ENCODE peak calls at places on chromosomes 3 and 15, in five cellular contexts. One of them, this sample, is unnamed.
A peak's percentile ranks its signal among the peaks of the same experiment; 100 is the strongest.

GRCh38 chr3:129937717-129938116 is 36.8 kb upstream of the TRH start:
- DNase-seq in IMR-90: no peak
- DNase-seq in mesendoderm: peak; percentile 43
- DNase-seq in mesenchymal stem cell: no peak
- DNase-seq in H1: peak; percentile 52
- DNase-seq in this sample: no peak

GRCh38 chr3:112686360-112686759 is 45.4 kb upstream of the CCDC80 start:
- DNase-seq in IMR-90: no peak
- DNase-seq in mesendoderm: no peak
- DNase-seq in mesenchymal stem cell: no peak
- DNase-seq in H1: no peak
- DNase-seq in this sample: no peak

GRCh38 chr15:90959894-90960293 is 5.2 kb downstream of the RCCD1 start:
- DNase-seq in IMR-90: peak; percentile 18
- DNase-seq in mesendoderm: no peak
- DNase-seq in mesenchymal stem cell: no peak
- DNase-seq in H1: no peak
- DNase-seq in this sample: no peak

GRCh38 chr3:139659511-139659910 is 18.3 kb downstream of the NMNAT3 start:
- DNase-seq in IMR-90: no peak
- DNase-seq in mesendoderm: no peak
- DNase-seq in mesenchymal stem cell: no peak
- DNase-seq in H1: no peak
- DNase-seq in this sample: no peak

GRCh38 chr3:47296562-47297302 is 14.0 kb downstream of the KLHL18 start:
- DNase-seq in IMR-90: no peak
- DNase-seq in mesendoderm: no peak
- DNase-seq in mesenchymal stem cell: no peak
- DNase-seq in H1: no peak
- DNase-seq in this sample: no peak

GRCh38 chr3:34411596-34411995 is 613.2 kb downstream of the PDCD6IP start:
- DNase-seq in IMR-90: no peak
- DNase-seq in mesendoderm: no peak
- DNase-seq in mesenchymal stem cell: no peak
- DNase-seq in H1: no peak
- DNase-seq in this sample: no peak

GRCh38 chr15:92801774-92802464 is 98.2 kb upstream of the CHD2 start:
- DNase-seq in IMR-90: peak; percentile 94
- DNase-seq in mesendoderm: peak; percentile 46
- DNase-seq in mesenchymal stem cell: peak; percentile 94
- DNase-seq in H1: no peak
- DNase-seq in this sample: no peak

GRCh38 chr15:40787344-40787841 is 17.6 kb downstream of the C15orf62 start:
- DNase-seq in IMR-90: peak; percentile 62
- DNase-seq in mesendoderm: peak; percentile 93
- DNase-seq in mesenchymal stem cell: peak; percentile 42
- DNase-seq in H1: no peak
- DNase-seq in this sample: no peak

GRCh38 chr3:179308006-179308405 is 14.8 kb upstream of the ZNF639 start:
- DNase-seq in IMR-90: peak; percentile 10
- DNase-seq in mesendoderm: no peak
- DNase-seq in mesenchymal stem cell: no peak
- DNase-seq in H1: no peak
- DNase-seq in this sample: no peak

GRCh38 chr15:52066842-52067544 is 45.6 kb downstream of the BCL2L10 start:
- DNase-seq in IMR-90: no peak
- DNase-seq in mesendoderm: no peak
- DNase-seq in mesenchymal stem cell: no peak
- DNase-seq in H1: no peak
- DNase-seq in this sample: no peak

GRCh38 chr3:78641703-78642102 is 1126.1 kb downstream of the ROBO1 start:
- DNase-seq in IMR-90: no peak
- DNase-seq in mesendoderm: no peak
- DNase-seq in mesenchymal stem cell: no peak
- DNase-seq in H1: no peak
- DNase-seq in this sample: no peak

GRCh38 chr15:62647195-62647865 is 395.2 kb upstream of the TPM1 start:
- DNase-seq in IMR-90: peak; percentile 68
- DNase-seq in mesendoderm: peak; percentile 50
- DNase-seq in mesenchymal stem cell: peak; percentile 41
- DNase-seq in H1: no peak
- DNase-seq in this sample: no peak

GRCh38 chr15:45378149-45378912 is at the start of gene GATM:
- DNase-seq in IMR-90: peak; percentile 83
- DNase-seq in mesendoderm: peak; percentile 90
- DNase-seq in mesenchymal stem cell: peak; percentile 89
- DNase-seq in H1: peak; percentile 77
- DNase-seq in this sample: peak; percentile 76

GRCh38 chr3:27713435-27713880 is 8.7 kb downstream of the EOMES start:
- DNase-seq in IMR-90: no peak
- DNase-seq in mesendoderm: peak; percentile 95
- DNase-seq in mesenchymal stem cell: peak; percentile 24
- DNase-seq in H1: peak; percentile 61
- DNase-seq in this sample: no peak

GRCh38 chr3:173529062-173529711 is 131.6 kb downstream of the NLGN1 start:
- DNase-seq in IMR-90: peak; percentile 4
- DNase-seq in mesendoderm: peak; percentile 77
- DNase-seq in mesenchymal stem cell: peak; percentile 11
- DNase-seq in H1: no peak
- DNase-seq in this sample: no peak

GRCh38 chr15:76199106-76200082 is 111.9 kb downstream of the ETFA start:
- DNase-seq in IMR-90: peak; percentile 79
- DNase-seq in mesendoderm: no peak
- DNase-seq in mesenchymal stem cell: peak; percentile 66
- DNase-seq in H1: no peak
- DNase-seq in this sample: no peak

GRCh38 chr15:71116366-71116765 is 1.1 kb downstream of the THSD4 start:
- DNase-seq in IMR-90: peak; percentile 38
- DNase-seq in mesendoderm: no peak
- DNase-seq in mesenchymal stem cell: no peak
- DNase-seq in H1: no peak
- DNase-seq in this sample: no peak

GRCh38 chr3:105365171-105365535 is 1.6 kb upstream of the ALCAM start:
- DNase-seq in IMR-90: no peak
- DNase-seq in mesendoderm: peak; percentile 50
- DNase-seq in mesenchymal stem cell: no peak
- DNase-seq in H1: no peak
- DNase-seq in this sample: no peak

GRCh38 chr3:190677001-190677400 is 163.1 kb downstream of the IL1RAP start:
- DNase-seq in IMR-90: peak; percentile 6
- DNase-seq in mesendoderm: no peak
- DNase-seq in mesenchymal stem cell: no peak
- DNase-seq in H1: no peak
- DNase-seq in this sample: no peak

GRCh38 chr15:78142332-78142731 is 6.8 kb upstream of the IDH3A start:
- DNase-seq in IMR-90: no peak
- DNase-seq in mesendoderm: no peak
- DNase-seq in mesenchymal stem cell: no peak
- DNase-seq in H1: no peak
- DNase-seq in this sample: no peak

GRCh38 chr3:161014997-161015749 is 90.0 kb downstream of the B3GALNT1 start:
- DNase-seq in IMR-90: no peak
- DNase-seq in mesendoderm: peak; percentile 7
- DNase-seq in mesenchymal stem cell: no peak
- DNase-seq in H1: no peak
- DNase-seq in this sample: no peak

GRCh38 chr15:75451202-75451673 is 252 bp downstream of the SIN3A start:
- DNase-seq in IMR-90: no peak
- DNase-seq in mesendoderm: no peak
- DNase-seq in mesenchymal stem cell: no peak
- DNase-seq in H1: no peak
- DNase-seq in this sample: no peak

GRCh38 chr3:196096382-196096953 is 14.6 kb upstream of the TFRC start:
- DNase-seq in IMR-90: no peak
- DNase-seq in mesendoderm: no peak
- DNase-seq in mesenchymal stem cell: no peak
- DNase-seq in H1: no peak
- DNase-seq in this sample: no peak

GRCh38 chr3:16203671-16204629 is 29.5 kb downstream of the GALNT15 start:
- DNase-seq in IMR-90: no peak
- DNase-seq in mesendoderm: no peak
- DNase-seq in mesenchymal stem cell: no peak
- DNase-seq in H1: no peak
- DNase-seq in this sample: no peak

GRCh38 chr15:40762919-40763800 is 708 bp upstream of the GCHFR start:
- DNase-seq in IMR-90: peak; percentile 11
- DNase-seq in mesendoderm: peak; percentile 60
- DNase-seq in mesenchymal stem cell: no peak
- DNase-seq in H1: peak; percentile 68
- DNase-seq in this sample: no peak

GRCh38 chr15:28105793-28106192 is 6.7 kb upstream of the OCA2 start:
- DNase-seq in IMR-90: no peak
- DNase-seq in mesendoderm: no peak
- DNase-seq in mesenchymal stem cell: no peak
- DNase-seq in H1: no peak
- DNase-seq in this sample: no peak

GRCh38 chr15:75775296-75776074 is 62.8 kb upstream of the CSPG4 start:
- DNase-seq in IMR-90: no peak
- DNase-seq in mesendoderm: peak; percentile 91
- DNase-seq in mesenchymal stem cell: peak; percentile 12
- DNase-seq in H1: peak; percentile 61
- DNase-seq in this sample: no peak

GRCh38 chr3:134644731-134645514 is 5.9 kb downstream of the KY start:
- DNase-seq in IMR-90: no peak
- DNase-seq in mesendoderm: no peak
- DNase-seq in mesenchymal stem cell: no peak
- DNase-seq in H1: peak; percentile 41
- DNase-seq in this sample: no peak

GRCh38 chr3:71972031-71972430 is 187.1 kb upstream of the PROK2 start:
- DNase-seq in IMR-90: no peak
- DNase-seq in mesendoderm: no peak
- DNase-seq in mesenchymal stem cell: no peak
- DNase-seq in H1: no peak
- DNase-seq in this sample: no peak

GRCh38 chr3:81302045-81302444 is 459.4 kb downstream of the GBE1 start:
- DNase-seq in IMR-90: peak; percentile 48
- DNase-seq in mesendoderm: peak; percentile 42
- DNase-seq in mesenchymal stem cell: peak; percentile 41
- DNase-seq in H1: peak; percentile 46
- DNase-seq in this sample: peak; percentile 24

DNA sequence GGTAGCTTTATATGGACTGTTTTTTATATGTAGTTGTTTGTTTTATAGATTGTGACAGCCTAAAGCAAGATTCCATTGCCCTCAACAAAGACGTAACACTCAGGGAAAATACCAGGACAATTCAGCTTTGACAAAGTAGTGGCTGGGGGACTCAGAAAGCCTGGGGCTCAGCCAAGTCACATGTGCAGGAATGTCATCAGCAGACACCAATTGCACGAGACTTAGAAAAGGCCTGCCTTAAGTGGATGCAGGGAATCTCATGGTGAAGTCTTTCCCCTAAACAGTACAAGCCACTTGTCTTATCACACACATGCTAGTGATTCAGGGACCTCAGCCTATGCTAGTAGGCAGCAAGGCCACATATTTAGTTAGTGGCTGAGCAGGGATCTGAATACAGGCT is 381.8 kb upstream of the THBS1 start:
- DNase-seq in IMR-90: peak; percentile 69
- DNase-seq in mesendoderm: peak; percentile 51
- DNase-seq in mesenchymal stem cell: peak; percentile 87
- DNase-seq in H1: no peak
- DNase-seq in this sample: no peak
- H2BK120ac ChIP-seq in IMR-90: peak overlapping the region; percentile 85
- H2BK120ac ChIP-seq in mesendoderm: no peak overlapping the region
- H2BK120ac ChIP-seq in mesenchymal stem cell: no peak overlapping the region
- H2BK120ac ChIP-seq in H1: no peak overlapping the region
- H2BK120ac ChIP-seq in this sample: no peak overlapping the region

GRCh38 chr15:67820147-67820991 is 4.9 kb upstream of the SKOR1 start:
- DNase-seq in IMR-90: no peak
- DNase-seq in mesendoderm: no peak
- DNase-seq in mesenchymal stem cell: no peak
- DNase-seq in H1: no peak
- DNase-seq in this sample: no peak
- H3K4me3 ChIP-seq in IMR-90: no peak overlapping the region
- H3K4me3 ChIP-seq in mesendoderm: no peak overlapping the region
- H3K4me3 ChIP-seq in mesenchymal stem cell: no peak overlapping the region
- H3K4me3 ChIP-seq in H1: peak overlapping the region; percentile 50
- H3K4me3 ChIP-seq in this sample: no peak overlapping the region

GRCh38 chr3:121594850-121595249 is 1.7 kb downstream of the FBXO40 start:
- DNase-seq in IMR-90: no peak
- DNase-seq in mesendoderm: no peak
- DNase-seq in mesenchymal stem cell: no peak
- DNase-seq in H1: no peak
- DNase-seq in this sample: no peak
- H2BK15ac ChIP-seq in IMR-90: no peak overlapping the region
- H2BK15ac ChIP-seq in mesendoderm: no peak overlapping the region
- H2BK15ac ChIP-seq in mesenchymal stem cell: no peak overlapping the region
- H2BK15ac ChIP-seq in H1: no peak overlapping the region
- H2BK15ac ChIP-seq in this sample: no peak overlapping the region

GRCh38 chr3:184165548-184165947 is 9.1 kb upstream of the AP2M1 start:
- DNase-seq in IMR-90: no peak
- DNase-seq in mesendoderm: no peak
- DNase-seq in mesenchymal stem cell: no peak
- DNase-seq in H1: no peak
- DNase-seq in this sample: no peak
- H2BK120ac ChIP-seq in IMR-90: no peak overlapping the region
- H2BK120ac ChIP-seq in mesendoderm: no peak overlapping the region
- H2BK120ac ChIP-seq in mesenchymal stem cell: no peak overlapping the region
- H2BK120ac ChIP-seq in H1: no peak overlapping the region
- H2BK120ac ChIP-seq in this sample: no peak overlapping the region

GRCh38 chr15:38068600-38068999 is 134.2 kb downstream of the TMCO5A start:
- DNase-seq in IMR-90: no peak
- DNase-seq in mesendoderm: no peak
- DNase-seq in mesenchymal stem cell: peak; percentile 33
- DNase-seq in H1: no peak
- DNase-seq in this sample: no peak

GRCh38 chr15:38069001-38069400 is 134.6 kb downstream of the TMCO5A start:
- DNase-seq in IMR-90: peak; percentile 85
- DNase-seq in mesendoderm: no peak
- DNase-seq in mesenchymal stem cell: peak; percentile 84
- DNase-seq in H1: no peak
- DNase-seq in this sample: no peak

GRCh38 chr15:38071211-38071972 is 137.0 kb downstream of the TMCO5A start:
- DNase-seq in IMR-90: no peak
- DNase-seq in mesendoderm: no peak
- DNase-seq in mesenchymal stem cell: no peak
- DNase-seq in H1: no peak
- DNase-seq in this sample: no peak

GRCh38 chr15:38070778-38071177 is 136.3 kb downstream of the TMCO5A start:
- DNase-seq in IMR-90: peak; percentile 32
- DNase-seq in mesendoderm: no peak
- DNase-seq in mesenchymal stem cell: peak; percentile 35
- DNase-seq in H1: no peak
- DNase-seq in this sample: no peak

GRCh38 chr15:38069506-38069905 is 135.1 kb downstream of the TMCO5A start:
- DNase-seq in IMR-90: peak; percentile 86
- DNase-seq in mesendoderm: no peak
- DNase-seq in mesenchymal stem cell: peak; percentile 86
- DNase-seq in H1: no peak
- DNase-seq in this sample: no peak
- H3K4me3 ChIP-seq in IMR-90: no peak overlapping the region
- H3K4me3 ChIP-seq in mesendoderm: no peak overlapping the region
- H3K4me3 ChIP-seq in mesenchymal stem cell: peak overlapping the region; percentile 71
- H3K4me3 ChIP-seq in H1: no peak overlapping the region
- H3K4me3 ChIP-seq in this sample: no peak overlapping the region

GRCh38 chr3:110901536-110901935 is 170.1 kb upstream of the NECTIN3 start:
- DNase-seq in IMR-90: no peak
- DNase-seq in mesendoderm: no peak
- DNase-seq in mesenchymal stem cell: no peak
- DNase-seq in H1: no peak
- DNase-seq in this sample: no peak
- H2BK15ac ChIP-seq in IMR-90: no peak overlapping the region
- H2BK15ac ChIP-seq in mesendoderm: no peak overlapping the region
- H2BK15ac ChIP-seq in mesenchymal stem cell: no peak overlapping the region
- H2BK15ac ChIP-seq in H1: no peak overlapping the region
- H2BK15ac ChIP-seq in this sample: no peak overlapping the region

GRCh38 chr15:25342629-25343028 is 96.2 kb downstream of the UBE3A start:
- DNase-seq in IMR-90: no peak
- DNase-seq in mesendoderm: no peak
- DNase-seq in mesenchymal stem cell: no peak
- DNase-seq in H1: no peak
- DNase-seq in this sample: no peak
- H2BK120ac ChIP-seq in IMR-90: no peak overlapping the region
- H2BK120ac ChIP-seq in mesendoderm: no peak overlapping the region
- H2BK120ac ChIP-seq in mesenchymal stem cell: no peak overlapping the region
- H2BK120ac ChIP-seq in H1: no peak overlapping the region
- H2BK120ac ChIP-seq in this sample: no peak overlapping the region